ENCODE peak calls at places on chromosomes 7 and 10, in four cellular contexts. N is NB4, F is tibial nerve, U is ovary. Q is an unnamed sample.

GRCh38 chr10:8051851-8052257 is 2.6 kb upstream of the GATA3 start:
- DNase-seq in N (no peak), F (no peak), U (no peak), Q (no peak)

GRCh38 chr7:143495806-143496672 is 18.4 kb downstream of the TAS2R41 start:
- DNase-seq in N (no peak), F (no peak), U (no peak), Q (no peak)

GRCh38 chr7:33157311-33157710 is 27.9 kb downstream of the BBS9 start:
- DNase-seq in N (no peak), F (no peak), U (no peak), Q (no peak)

GRCh38 chr10:24622781-24623301 is 100.8 kb downstream of the ARHGAP21 start:
- DNase-seq in N (no peak), F (no peak), U (no peak), Q (no peak)

GRCh38 chr10:102752934-102753664 is 9.4 kb downstream of the WBP1L start:
- DNase-seq in N (peak), F (no peak), U (no peak), Q (no peak)

GRCh38 chr7:29980151-29980550 is 9.4 kb downstream of the SCRN1 start:
- DNase-seq in N (no peak), F (no peak), U (no peak), Q (no peak)

GRCh38 chr10:34079702-34080484 is 735.2 kb downstream of the PARD3 start:
- DNase-seq in N (no peak), F (no peak), U (no peak), Q (no peak)

GRCh38 chr10:106044511-106044910 is 1120.0 kb downstream of the SORCS1 start:
- DNase-seq in N (no peak), F (no peak), U (no peak), Q (no peak)

GRCh38 chr10:28880551-28880950 is 203.2 kb downstream of the BAMBI start:
- DNase-seq in N (no peak), F (no peak), U (no peak), Q (no peak)

GRCh38 chr10:55742487-55742886 is 618.6 kb downstream of the ZWINT start:
- DNase-seq in N (peak), F (no peak), U (no peak), Q (no peak)

GRCh38 chr10:43119416-43120115 is 18.7 kb upstream of the CSGALNACT2 start:
- DNase-seq in N (no peak), F (no peak), U (peak), Q (no peak)

GRCh38 chr7:76397409-76398183 is 11.9 kb downstream of the SSC4D start:
- DNase-seq in N (peak), F (peak), U (peak), Q (peak)
- H3K4me3 ChIP-seq in N (peak), F (peak), U (peak), Q (peak)

GRCh38 chr7:128862571-128863432 is at the start of gene ATP6V1F:
- DNase-seq in N (peak), F (peak), U (peak), Q (peak)
- TF ChIP-seq POLR2A in N (peak), F (peak), U (peak), Q (peak)

GRCh38 chr7:19268737-19269136 is 123.5 kb upstream of the FERD3L start:
- DNase-seq in N (no peak), F (no peak), U (no peak), Q (no peak)

DNA sequence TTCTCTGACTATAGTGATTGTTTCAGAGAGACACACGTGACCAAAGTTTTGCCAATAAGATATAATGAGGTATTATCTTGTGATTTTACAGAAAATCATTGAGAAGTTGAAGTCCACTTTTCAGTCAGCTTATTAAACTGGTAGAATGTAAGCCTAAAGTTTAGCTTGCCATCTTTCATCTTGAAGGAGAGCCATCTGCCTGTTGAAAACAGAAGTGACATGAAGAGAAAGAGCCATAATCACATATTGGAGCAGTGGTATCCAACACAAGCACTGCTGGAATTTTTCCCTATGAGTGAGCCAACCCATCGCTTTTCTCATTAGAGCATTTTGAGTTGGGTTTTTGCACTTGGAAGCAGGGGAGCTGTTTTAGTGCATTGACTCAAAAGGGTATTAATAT is 117.6 kb upstream of the FERD3L start:
- DNase-seq in N (no peak), F (no peak), U (no peak), Q (no peak)
- TF ChIP-seq CTCF in N (no peak), F (no peak), U (no peak), Q (no peak)

DNA sequence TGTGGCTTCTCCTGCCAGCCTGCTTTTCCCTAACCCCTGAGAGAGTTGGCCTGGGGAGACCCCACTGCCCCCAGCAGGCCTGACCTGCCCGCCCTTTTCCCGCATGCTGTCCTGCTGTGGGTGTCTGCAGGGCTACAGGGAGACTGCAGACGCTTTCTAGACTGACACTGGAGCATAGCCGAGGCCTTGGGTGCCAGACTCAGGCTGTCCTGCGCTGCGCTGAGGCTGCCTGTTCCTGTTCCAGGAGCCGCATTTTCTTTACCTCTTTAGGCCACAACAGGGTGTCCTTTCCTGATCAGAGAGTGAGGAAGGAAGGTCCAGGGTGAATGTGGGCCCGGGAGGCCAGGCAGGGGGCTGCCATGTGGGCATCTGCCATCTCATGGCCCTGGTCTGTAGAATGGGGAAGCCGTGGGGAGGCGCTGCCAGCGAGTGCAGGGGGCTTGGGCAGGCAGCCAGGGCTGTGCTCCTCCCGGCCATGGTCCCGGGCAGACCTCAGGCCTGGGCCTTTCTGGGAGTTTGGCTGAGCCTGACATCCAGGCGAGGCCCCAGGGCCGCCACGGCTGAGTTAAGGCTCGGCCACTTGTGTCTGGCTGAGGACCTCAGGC is 3.6 kb downstream of the PWWP2B start:
- DNase-seq in N (no peak), F (no peak), U (peak), Q (no peak)
- H3K4me3 ChIP-seq in N (no peak), F (no peak), U (no peak), Q (no peak)

DNA sequence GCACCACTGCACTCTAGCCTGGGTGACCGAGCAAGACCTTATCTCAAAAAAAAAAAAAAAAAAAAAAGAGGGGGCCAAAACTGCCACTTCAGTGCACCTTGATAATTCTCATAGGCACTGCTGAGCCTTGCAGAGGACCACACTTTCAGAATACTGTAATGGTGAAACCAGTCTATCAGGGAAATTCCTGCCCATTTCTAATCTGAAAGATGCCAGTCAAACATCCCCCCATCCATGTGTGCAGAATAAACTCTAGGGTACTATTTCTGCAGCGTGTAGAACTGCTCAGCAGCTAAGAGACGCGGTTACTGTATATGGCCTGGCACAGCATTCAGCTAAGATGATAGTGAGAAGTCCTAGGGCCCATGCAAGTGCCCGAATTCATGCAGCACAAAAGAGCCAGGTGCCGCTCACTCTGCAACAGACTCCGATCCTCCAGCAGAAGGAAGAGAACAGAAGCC is 286.8 kb upstream of the KLF14 start:
- DNase-seq in N (no peak), F (no peak), U (no peak), Q (no peak)
- TF ChIP-seq POLR2A in N (no peak), F (no peak), U (no peak), Q (no peak)

DNA sequence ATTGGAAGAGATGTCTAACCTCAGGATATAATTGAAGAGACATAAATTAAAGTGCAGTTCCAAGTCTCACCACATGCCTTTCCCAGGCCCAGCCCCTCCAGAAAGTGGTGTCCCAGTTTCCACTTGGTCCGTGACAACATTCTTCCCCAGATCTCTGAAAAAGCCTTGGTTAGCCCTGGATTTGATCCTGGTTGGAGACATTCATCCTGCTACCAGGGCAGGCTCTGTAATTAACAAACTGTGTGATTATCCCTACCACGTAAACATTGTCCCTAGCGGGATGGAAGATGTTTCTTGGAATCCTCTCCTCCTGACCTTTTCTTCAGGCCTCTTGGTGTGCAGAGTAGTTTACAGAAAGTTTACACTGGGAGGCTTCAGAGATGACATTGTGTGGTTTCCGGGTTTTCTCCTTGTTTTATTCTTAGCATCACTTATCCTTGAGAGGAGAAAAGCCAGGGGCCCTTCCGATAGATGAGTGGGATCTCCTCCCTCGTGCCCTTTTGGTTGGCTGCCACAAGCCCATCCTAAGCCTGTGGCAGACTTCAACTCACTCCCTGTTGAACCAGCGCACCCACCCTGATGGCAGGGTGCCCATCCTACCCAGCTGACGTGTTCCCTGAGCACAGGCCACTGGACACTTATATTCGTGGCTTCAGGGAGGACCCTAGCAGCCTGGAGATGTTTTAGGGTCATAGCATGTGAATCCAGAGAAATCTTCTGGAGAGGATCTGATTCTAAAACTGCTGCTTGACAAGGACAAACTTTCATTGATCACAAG is 83.9 kb downstream of the COL13A1 start:
- DNase-seq in N (no peak), F (no peak), U (no peak), Q (no peak)
- TF ChIP-seq CTCF in N (peak), F (no peak), U (no peak), Q (peak)

GRCh38 chr10:131188494-131188893 is 123.0 kb downstream of the TCERG1L start:
- DNase-seq in N (no peak), F (no peak), U (no peak), Q (no peak)

GRCh38 chr10:131184503-131184902 is 127.0 kb downstream of the TCERG1L start:
- DNase-seq in N (no peak), F (no peak), U (no peak), Q (no peak)

GRCh38 chr10:131186547-131187253 is 124.8 kb downstream of the TCERG1L start:
- DNase-seq in N (no peak), F (no peak), U (no peak), Q (no peak)

GRCh38 chr10:131187886-131188285 is 123.6 kb downstream of the TCERG1L start:
- DNase-seq in N (no peak), F (no peak), U (no peak), Q (no peak)

DNA sequence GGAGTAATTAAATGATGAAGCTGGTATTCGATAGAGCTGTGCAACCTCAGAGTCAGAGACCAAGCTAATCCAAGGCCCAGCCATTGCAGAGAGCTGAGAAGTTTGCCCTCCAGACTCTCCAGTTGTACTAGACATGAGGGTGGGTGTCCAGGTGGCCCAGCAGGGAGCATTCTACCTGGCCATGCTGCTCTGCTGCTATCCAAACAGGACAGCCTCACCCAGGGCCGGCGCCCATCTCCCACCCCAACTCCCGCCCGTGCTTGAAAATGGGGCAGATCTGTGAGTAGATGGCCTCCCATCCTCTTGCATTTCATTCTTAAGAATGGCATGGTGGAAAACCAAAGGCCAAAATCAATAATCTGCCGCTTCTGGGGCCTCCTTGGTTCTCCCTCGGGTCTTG is 124.2 kb downstream of the TCERG1L start:
- DNase-seq in N (no peak), F (no peak), U (no peak), Q (no peak)
- H3K4me3 ChIP-seq in N (no peak), F (no peak), U (no peak), Q (no peak)

DNA sequence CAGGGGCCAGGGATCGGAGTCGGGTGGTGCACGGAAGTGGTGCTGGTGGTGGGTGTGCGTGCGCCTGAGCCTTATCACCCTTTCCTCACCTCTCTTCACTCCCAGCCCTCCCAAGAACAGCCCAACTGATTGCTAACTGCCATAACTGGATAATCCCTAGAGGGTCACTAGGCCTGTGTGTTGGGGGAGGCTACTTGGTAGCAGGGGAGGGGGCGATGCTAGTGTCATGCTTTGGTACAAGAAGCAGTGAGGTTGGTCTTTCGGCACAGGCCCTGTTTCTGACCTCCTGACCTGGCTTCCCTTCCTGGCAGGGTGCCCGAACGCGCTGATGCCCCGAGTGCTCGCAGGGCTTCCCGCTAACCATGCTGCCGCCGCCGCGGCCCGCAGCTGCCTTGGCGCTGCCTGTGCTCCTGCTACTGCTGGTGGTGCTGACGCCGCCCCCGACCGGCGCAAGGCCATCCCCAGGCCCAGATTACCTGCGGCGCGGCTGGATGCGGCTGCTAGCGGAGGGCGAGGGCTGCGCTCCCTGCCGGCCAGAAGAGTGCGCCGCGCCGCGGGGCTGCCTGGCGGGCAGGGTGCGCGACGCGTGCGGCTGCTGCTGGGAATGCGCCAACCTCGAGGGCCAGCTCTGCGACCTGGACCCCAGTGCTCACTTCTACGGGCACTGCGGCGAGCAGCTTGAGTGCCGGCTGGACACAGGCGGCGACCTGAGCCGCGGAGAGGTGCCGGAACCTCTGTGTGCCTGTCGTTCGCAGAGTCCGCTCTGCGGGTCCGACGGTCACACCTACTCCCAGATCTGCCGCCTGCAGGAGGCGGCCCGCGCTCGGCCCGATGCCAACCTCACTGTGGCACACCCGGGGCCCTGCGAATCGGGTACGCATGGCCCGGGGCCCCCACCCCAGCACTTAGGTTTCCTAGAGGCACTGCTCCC is 707 bp downstream of the KAZALD1 start:
- DNase-seq in N (peak), F (peak), U (peak), Q (no peak)
- TF ChIP-seq POLR2A in N (peak), F (no peak), U (no peak), Q (no peak)

GRCh38 chr10:121899727-121900126 is 28.1 kb downstream of the ATE1 start:
- DNase-seq in N (no peak), F (no peak), U (no peak), Q (no peak)

GRCh38 chr10:121904888-121905287 is 22.9 kb downstream of the ATE1 start:
- DNase-seq in N (no peak), F (no peak), U (no peak), Q (no peak)

DNA sequence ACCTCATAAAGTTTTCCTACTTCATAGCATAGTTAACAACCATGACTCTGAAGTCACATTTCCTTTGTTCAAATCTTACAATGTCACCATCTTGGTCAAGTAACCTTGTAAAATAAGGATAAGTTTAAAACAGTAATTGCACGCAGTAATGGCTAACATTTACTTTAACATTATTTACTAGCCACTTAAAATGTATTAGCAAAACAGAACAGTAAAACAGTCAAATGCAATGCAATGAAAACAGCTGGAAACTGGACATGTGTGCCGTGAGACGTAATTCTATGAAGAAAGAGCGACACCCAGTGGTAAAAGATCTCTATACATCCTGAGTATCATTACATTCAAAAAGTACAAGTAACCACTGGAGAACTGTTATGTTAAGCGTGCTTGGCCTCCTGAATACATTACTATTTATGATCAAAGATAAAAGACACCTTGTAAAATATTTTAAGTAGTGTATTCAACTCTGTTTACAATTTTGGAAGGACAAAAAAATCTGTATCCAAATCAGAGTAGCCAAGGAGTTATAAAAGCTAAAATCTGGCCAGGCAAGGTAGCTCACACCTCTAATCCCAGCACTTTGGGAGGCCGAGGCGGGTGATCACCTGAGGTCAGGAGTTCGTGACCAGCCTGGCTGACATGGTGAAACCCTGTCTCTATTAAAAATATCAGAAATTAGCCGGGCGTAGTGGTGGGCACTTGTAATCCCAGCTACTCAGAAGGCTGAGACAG is 27.2 kb downstream of the ATE1 start:
- DNase-seq in N (peak), F (peak), U (no peak), Q (no peak)
- TF ChIP-seq CTCF in N (peak), F (peak), U (peak), Q (peak)